ENCODE peak calls at places on chromosomes 7 and 10, in four cellular contexts. D is K562, C is A549, Q is GM12878. G is an unnamed sample.

GRCh38 chr10:99672884-99673283 is 13.6 kb downstream of the ENTPD7 start:
- DNase-seq in D (no peak), C (no peak), Q (no peak), G (no peak)

GRCh38 chr10:46525177-46525823 is 31.2 kb downstream of the GPRIN2 start:
- DNase-seq in D (no peak), C (peak), Q (no peak), G (peak)

GRCh38 chr7:148571381-148571780 is 19.2 kb upstream of the C7orf33 start:
- DNase-seq in D (no peak), C (no peak), Q (no peak), G (no peak)

GRCh38 chr10:90047243-90047729 is 345.9 kb downstream of the KIF20B start:
- DNase-seq in D (no peak), C (no peak), Q (peak), G (no peak)

GRCh38 chr7:108057951-108058391 is 55.0 kb upstream of the LAMB1 start:
- DNase-seq in D (no peak), C (no peak), Q (no peak), G (no peak)

GRCh38 chr10:33410860-33411234 is 76.4 kb upstream of the NRP1 start:
- DNase-seq in D (no peak), C (no peak), Q (no peak), G (no peak)

GRCh38 chr10:132157101-132157500 is 29.6 kb upstream of the DPYSL4 start:
- DNase-seq in D (no peak), C (no peak), Q (no peak), G (no peak)

GRCh38 chr10:91596821-91597396 is 36.0 kb downstream of the PPP1R3C start:
- DNase-seq in D (no peak), C (no peak), Q (no peak), G (peak)

GRCh38 chr7:130912910-130913720 is 179.1 kb upstream of the KLF14 start:
- DNase-seq in D (peak), C (no peak), Q (peak), G (peak)

GRCh38 chr7:66575398-66575797 is 53.3 kb upstream of the KCTD7 start:
- DNase-seq in D (no peak), C (no peak), Q (no peak), G (no peak)

DNA sequence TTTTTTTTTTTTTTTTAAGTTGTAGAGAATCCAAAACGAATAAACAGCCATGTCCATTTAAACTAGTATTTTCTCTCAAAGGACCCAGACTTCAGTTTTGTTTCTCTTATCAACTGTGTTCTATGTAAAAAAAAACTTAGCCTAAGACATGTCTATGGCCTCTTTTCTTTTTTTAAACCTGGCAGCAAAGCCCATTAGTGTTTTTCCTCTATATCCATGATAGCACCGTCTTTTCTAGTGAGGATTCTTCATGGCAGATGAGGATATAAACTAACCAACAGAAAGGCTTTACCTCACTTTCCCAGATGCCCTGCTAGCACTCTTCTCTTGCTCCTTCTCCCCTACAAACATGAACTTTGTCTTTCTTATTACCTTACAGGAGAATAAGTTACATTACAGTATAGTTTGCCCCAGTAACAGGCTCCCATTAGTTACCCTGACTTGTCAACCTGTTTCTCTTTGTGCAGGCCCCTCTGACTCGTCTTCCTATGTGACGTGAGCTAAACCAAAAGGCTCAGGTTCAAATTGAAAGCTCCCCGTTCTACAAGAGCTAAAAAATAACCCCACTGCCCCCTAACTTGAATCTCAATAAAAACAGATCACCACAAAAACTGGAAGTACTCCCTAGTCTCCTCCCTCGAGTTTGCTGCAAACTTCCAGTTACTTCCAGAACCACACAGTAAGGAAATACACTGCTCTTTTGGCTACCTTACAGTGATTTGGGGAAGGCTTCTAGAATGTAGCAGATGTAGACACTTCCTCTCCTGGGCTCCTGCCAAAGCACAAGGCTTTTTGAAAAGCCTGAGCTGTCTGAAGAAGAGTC is 20.1 kb downstream of the P4HA1 start:
- DNase-seq in D (no peak), C (no peak), Q (no peak), G (peak)
- TF ChIP-seq MAX in D (no peak), C (no peak), Q (no peak), G (no peak)

GRCh38 chr7:120988591-120989299 is at the start of gene CPED1:
- DNase-seq in D (peak), C (peak), Q (no peak), G (peak)
- TF ChIP-seq MYC in D (peak), C (no peak), Q (no peak), G (no peak)

GRCh38 chr10:80279146-80279545 is 10.3 kb downstream of the MAT1A start:
- DNase-seq in D (peak), C (no peak), Q (no peak), G (no peak)

GRCh38 chr10:80277567-80278250 is 11.7 kb downstream of the MAT1A start:
- DNase-seq in D (peak), C (no peak), Q (no peak), G (no peak)

GRCh38 chr10:80277016-80277415 is 12.4 kb downstream of the MAT1A start:
- DNase-seq in D (peak), C (no peak), Q (no peak), G (no peak)

GRCh38 chr10:80280071-80280800 is 9.2 kb downstream of the MAT1A start:
- DNase-seq in D (peak), C (no peak), Q (no peak), G (no peak)

DNA sequence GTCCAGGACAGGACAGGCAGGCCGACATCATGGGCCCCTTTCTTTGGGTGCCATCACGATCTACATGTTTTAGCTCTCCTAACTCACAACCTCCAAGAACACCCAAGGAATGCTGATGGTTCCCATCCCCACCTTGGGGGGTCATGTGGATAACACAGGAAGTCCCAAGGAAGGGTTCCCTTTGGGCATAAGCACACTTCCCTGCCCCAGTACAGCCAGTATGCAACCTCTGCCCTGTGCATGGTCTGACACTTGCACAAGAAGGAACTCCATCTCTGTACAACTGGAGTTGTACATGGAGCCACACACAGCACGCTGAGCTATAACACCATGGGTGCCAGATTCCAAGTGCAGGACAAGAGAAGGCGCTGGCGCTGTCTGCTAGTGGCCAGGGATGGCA is 11.0 kb downstream of the MAT1A start:
- DNase-seq in D (peak), C (no peak), Q (no peak), G (no peak)
- TF ChIP-seq MAX in D (no peak), C (no peak), Q (no peak), G (no peak)

DNA sequence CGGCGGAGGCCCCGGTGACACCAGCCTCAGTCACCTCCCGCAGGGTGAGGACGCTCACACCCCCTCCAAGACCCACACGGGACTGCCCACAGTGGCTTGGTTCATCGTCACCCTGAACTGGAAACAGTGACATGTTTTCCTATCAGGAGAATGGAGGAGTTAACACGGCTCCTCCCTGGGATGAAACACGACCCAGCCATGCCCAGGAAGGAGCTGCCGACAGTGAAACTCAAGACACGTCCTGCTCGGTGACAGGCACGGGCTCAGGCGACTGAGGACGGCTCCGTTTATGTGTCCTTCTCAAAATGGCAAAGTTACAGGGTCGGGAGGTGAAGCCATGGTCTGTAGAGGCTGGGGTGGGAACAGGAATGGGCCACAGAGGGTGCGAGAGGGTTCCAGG is 272.5 kb downstream of the ADARB2 start:
- DNase-seq in D (no peak), C (no peak), Q (no peak), G (no peak)
- TF ChIP-seq MYC in D (no peak), C (no peak), Q (no peak), G (no peak)

DNA sequence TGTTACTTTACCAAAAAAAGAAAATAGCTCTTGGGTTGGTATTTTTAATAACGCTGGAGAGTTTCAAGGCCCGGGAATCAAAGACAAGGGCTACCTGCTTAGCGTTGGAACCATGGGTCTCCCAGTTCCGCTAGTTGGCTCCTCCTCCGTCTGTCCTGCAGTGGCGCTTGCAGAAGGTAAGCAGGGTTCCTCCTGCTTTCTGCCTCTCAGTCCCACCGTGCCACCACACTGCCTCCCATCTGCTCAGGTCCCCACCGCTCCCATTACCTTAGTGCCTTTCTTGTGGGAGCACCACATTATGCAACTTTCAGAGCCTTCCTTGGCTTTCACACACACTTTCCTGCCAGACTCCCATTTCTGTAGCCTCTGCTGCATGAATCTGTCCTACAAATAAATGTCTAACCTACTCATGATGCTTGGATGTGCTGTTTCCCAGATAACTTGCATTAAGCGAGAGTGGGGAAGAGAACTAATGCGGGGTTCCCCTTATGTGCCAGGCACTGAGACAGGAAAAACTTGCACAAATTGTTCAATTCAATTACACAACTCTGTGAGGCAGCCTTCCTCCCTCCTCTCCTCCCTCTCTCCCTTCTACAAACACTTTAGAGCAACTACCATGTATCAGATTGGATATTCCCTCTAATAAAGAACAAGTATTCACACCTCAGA is 124.5 kb downstream of the AOAH start:
- DNase-seq in D (no peak), C (no peak), Q (no peak), G (no peak)
- TF ChIP-seq MAX in D (no peak), C (no peak), Q (no peak), G (no peak)

GRCh38 chr10:93062499-93063216 is 2.1 kb downstream of the CYP26C1 start:
- DNase-seq in D (no peak), C (no peak), Q (no peak), G (no peak)
- TF ChIP-seq MYC in D (no peak), C (no peak), Q (no peak), G (no peak)

GRCh38 chr10:120456626-120457430 is at the start of gene PLPP4:
- DNase-seq in D (peak), C (no peak), Q (no peak), G (no peak)
- TF ChIP-seq MAX in D (no peak), C (no peak), Q (no peak), G (no peak)

GRCh38 chr10:34638405-34639054 is 176.6 kb downstream of the PARD3 start:
- DNase-seq in D (peak), C (peak), Q (peak), G (peak)

GRCh38 chr10:34641147-34641912 is 173.8 kb downstream of the PARD3 start:
- DNase-seq in D (no peak), C (no peak), Q (no peak), G (no peak)

GRCh38 chr10:34633346-34633745 is 181.8 kb downstream of the PARD3 start:
- DNase-seq in D (no peak), C (no peak), Q (no peak), G (no peak)

GRCh38 chr10:34635111-34635510 is 180.0 kb downstream of the PARD3 start:
- DNase-seq in D (no peak), C (no peak), Q (no peak), G (no peak)

GRCh38 chr10:34637419-34637911 is 177.6 kb downstream of the PARD3 start:
- DNase-seq in D (peak), C (peak), Q (peak), G (peak)
- TF ChIP-seq MYC in D (no peak), C (no peak), Q (no peak), G (no peak)

DNA sequence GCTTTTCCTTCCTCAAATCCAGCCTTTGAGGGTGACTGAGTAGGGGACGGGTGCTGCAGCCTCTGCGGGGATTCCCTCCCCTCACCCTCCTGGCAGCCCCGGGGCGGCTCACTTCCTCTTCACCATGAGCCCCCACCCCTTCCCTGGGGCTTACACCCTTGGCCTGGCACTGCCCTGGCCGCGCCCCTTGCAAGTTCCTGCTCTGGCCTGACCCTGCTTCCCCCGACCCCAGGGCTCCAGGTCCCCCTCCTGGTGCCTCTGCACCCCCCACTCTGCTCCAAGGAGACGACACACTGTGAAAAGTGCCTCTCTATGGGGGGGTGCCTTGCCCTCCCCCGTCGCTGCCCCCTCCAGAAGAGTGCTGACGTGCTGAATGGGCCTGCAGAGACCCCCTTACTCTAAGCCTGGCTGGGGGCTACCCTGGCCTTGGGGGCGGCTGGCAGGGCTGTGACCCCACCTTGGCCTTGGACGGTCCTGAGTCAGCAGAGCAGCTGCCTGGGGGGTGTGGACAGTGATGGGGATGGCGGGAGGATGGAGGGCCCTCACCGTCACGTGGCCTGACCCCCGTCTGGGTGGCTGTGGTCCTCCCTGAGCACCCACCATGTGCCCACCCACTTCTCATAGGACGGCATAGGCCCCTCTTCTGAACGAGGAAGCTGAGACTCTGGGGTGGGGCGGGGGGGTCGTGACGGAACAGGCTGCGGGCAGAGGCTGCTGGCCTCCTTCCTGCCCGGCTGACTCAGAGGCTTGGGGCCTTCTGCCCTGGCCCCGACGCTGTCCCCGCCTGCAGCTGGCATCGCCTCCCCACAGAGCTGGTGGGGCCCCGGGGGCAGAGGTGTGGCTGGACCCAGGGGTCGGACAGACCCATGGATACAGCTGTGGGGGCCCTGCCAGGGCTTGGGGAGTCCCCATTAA is 9.8 kb downstream of the LFNG start:
- DNase-seq in D (no peak), C (peak), Q (no peak), G (peak)
- TF ChIP-seq MAX in D (no peak), C (peak), Q (no peak), G (peak)

G was measured in NB4.